ENCODE peak calls at places on chromosomes 1 and 21, in six cellular contexts. N, A, B, L, P and I are unnamed samples.

GRCh38 chr1:3790952-3791351 is 5.3 kb downstream of the LRRC47 start:
- DNase-seq in N (no peak), A (no peak), B (peak), L (no peak), P (no peak), I (no peak)

GRCh38 chr1:48777219-48777895 is 666 bp upstream of the BEND5 start:
- DNase-seq in N (no peak), A (no peak), B (no peak), L (no peak), P (no peak), I (peak)

GRCh38 chr1:54666333-54666732 is 24.7 kb downstream of the MROH7 start:
- DNase-seq in N (no peak), A (no peak), B (no peak), L (no peak), P (no peak), I (no peak)

GRCh38 chr1:12454406-12455391 is 163.3 kb downstream of the DHRS3 start:
- DNase-seq in N (no peak), A (peak), B (no peak), L (peak), P (peak), I (no peak)

GRCh38 chr1:167431909-167432650 is 86.2 kb downstream of the CD247 start:
- DNase-seq in N (no peak), A (no peak), B (no peak), L (no peak), P (no peak), I (no peak)

GRCh38 chr21:35860181-35860869 is 200.0 kb downstream of the SETD4 start:
- DNase-seq in N (no peak), A (no peak), B (no peak), L (no peak), P (no peak), I (no peak)

GRCh38 chr1:105027838-105028471 is 1278.3 kb downstream of the AMY1C start:
- DNase-seq in N (no peak), A (no peak), B (no peak), L (no peak), P (no peak), I (no peak)

GRCh38 chr1:85157436-85157835 is 43.4 kb downstream of the SYDE2 start:
- DNase-seq in N (no peak), A (no peak), B (no peak), L (no peak), P (no peak), I (no peak)

GRCh38 chr1:110465814-110466380 is 14.9 kb downstream of the PROK1 start:
- DNase-seq in N (no peak), A (no peak), B (peak), L (no peak), P (no peak), I (no peak)

GRCh38 chr1:92728687-92729086 is 56.2 kb downstream of the EVI5 start:
- DNase-seq in N (peak), A (no peak), B (no peak), L (no peak), P (no peak), I (no peak)

GRCh38 chr1:76038306-76039004 is 36.1 kb upstream of the ST6GALNAC3 start:
- DNase-seq in N (no peak), A (no peak), B (no peak), L (no peak), P (no peak), I (no peak)

GRCh38 chr1:173865468-173866164 is 2.2 kb downstream of the GAS5 start:
- DNase-seq in N (no peak), A (no peak), B (no peak), L (no peak), P (no peak), I (no peak)
- TF ChIP-seq POLR2AphosphoS5 in N (no peak), A (no peak), B (no peak), L (no peak), P (no peak), I (no peak)

DNA sequence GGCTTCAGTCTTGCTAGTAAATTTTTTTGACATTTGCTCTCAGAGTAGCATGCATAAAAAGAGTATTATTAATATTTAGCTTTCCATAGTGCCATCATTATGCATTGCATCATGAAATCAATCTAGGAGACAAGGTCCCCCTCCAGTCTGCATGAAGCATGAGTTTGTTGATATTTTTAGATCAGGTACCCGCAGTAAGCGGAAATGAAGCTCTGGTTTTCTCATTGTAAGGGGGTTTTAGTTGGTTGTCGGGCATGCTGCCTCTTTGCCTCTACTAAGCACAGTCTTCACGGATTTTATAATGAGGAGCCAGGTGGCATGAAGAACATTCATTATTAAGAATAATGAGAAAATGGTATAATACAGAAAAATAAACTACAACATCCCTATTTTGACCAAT is 12.6 kb upstream of the PRDM2 start:
- DNase-seq in N (no peak), A (no peak), B (no peak), L (no peak), P (no peak), I (no peak)
- H3K4me3 ChIP-seq in N (no peak), A (no peak), B (no peak), L (no peak), P (no peak), I (no peak)

GRCh38 chr1:59885160-59885832 is 41.3 kb downstream of the CYP2J2 start:
- DNase-seq in N (no peak), A (no peak), B (no peak), L (no peak), P (no peak), I (no peak)
- TF ChIP-seq CTCF in N (no peak), A (no peak), B (no peak), L (no peak), P (no peak), I (no peak)

GRCh38 chr1:168783831-168784230 is 54.8 kb upstream of the DPT start:
- DNase-seq in N (no peak), A (peak), B (no peak), L (peak), P (no peak), I (no peak)
- TF ChIP-seq POLR2AphosphoS5 in N (no peak), A (peak), B (no peak), L (peak), P (no peak), I (peak)

DNA sequence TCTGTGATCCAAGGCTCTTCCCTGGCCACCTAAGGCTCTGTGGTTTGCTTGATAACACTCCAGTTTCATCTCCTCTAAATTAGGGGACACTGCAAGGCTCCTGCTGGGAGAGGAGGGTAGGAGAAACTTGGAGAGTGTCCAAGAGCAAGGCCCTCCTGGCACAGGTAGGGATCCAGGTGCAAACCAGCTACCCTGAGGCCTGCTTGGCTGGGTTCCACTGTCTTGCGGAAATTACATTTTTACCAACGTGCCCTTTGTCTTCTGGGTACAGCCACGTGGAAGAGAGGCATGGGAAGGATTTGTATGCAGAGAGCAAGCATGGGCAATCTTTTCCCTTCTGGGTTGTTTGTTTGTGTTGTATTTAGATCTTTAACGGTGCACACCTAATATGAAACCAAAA is 132.5 kb downstream of the PRDM2 start:
- DNase-seq in N (no peak), A (no peak), B (no peak), L (no peak), P (no peak), I (no peak)
- H3K4me3 ChIP-seq in N (no peak), A (no peak), B (no peak), L (no peak), P (no peak), I (no peak)

GRCh38 chr1:8026976-8027747 is 1.1 kb upstream of the ERRFI1 start:
- DNase-seq in N (no peak), A (peak), B (no peak), L (no peak), P (peak), I (peak)

GRCh38 chr1:8025671-8026144 is 401 bp downstream of the ERRFI1 start:
- DNase-seq in N (no peak), A (no peak), B (peak), L (no peak), P (no peak), I (no peak)

GRCh38 chr1:8027748-8028631 is 1.9 kb upstream of the ERRFI1 start:
- DNase-seq in N (no peak), A (no peak), B (no peak), L (no peak), P (no peak), I (no peak)

GRCh38 chr1:8025061-8025670 is 943 bp downstream of the ERRFI1 start:
- DNase-seq in N (no peak), A (no peak), B (no peak), L (no peak), P (no peak), I (no peak)

GRCh38 chr1:8026153-8026975 is at the start of gene ERRFI1:
- DNase-seq in N (peak), A (peak), B (peak), L (peak), P (peak), I (peak)
- TF ChIP-seq CTCF in N (no peak), A (no peak), B (no peak), L (no peak), P (peak), I (no peak)

DNA sequence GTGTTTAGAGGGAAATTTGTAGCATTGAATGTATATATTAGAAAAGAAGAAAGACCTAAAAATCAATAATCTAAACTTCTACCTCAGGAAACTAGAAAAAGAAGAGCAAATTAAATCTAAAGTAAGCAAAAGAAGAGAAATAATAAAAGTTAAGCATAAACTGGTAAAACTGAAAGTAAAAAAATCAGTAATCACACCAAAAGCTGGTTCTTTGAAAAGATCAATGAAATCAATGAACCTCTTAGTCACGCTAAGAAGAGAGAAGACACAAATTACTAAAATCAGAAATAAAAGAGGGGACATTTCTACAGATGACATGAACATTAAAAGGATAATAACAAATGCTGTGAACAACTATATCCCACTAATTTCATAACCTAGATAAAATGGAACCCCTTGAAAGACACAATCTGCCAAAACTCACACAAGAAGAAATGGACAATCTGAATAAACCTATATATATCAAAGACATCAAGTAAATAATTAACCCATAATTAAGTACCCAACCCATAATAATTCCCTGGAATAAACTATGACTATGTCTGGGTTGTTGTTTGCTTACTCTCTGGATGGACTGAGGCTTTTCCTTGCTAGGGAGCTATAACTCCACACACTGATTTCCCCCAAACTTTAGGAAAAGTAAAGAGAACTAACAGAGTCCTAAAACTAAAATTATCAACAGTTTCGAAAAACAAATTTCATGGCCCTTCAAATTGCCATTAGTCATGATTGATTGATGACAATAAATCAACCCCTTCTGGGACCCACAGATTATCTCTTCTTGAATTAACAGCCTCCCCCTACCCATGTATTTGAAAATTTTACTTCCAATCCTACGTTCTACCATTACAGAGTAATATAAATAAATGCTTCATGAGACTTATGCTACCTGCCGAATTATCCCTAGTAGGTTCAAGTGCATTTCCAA is 2.8 kb upstream of the CDC73 start:
- DNase-seq in N (no peak), A (no peak), B (no peak), L (no peak), P (no peak), I (no peak)
- TF ChIP-seq POLR2AphosphoS5 in N (no peak), A (no peak), B (no peak), L (no peak), P (no peak), I (no peak)